ENCODE peak calls at places on chromosomes 2 and 18, in four cellular contexts. One of them, this sample, is unnamed.
A peak's percentile ranks its signal among the peaks of the same experiment; 100 is the strongest.

GRCh38 chr2:149490296-149490695 is 97.3 kb downstream of the MMADHC start:
- DNase-seq in K562: no peak
- DNase-seq in GM12878: no peak
- DNase-seq in HepG2: no peak
- DNase-seq in this sample: no peak

GRCh38 chr2:148299616-148300015 is 278.7 kb downstream of the MBD5 start:
- DNase-seq in K562: no peak
- DNase-seq in GM12878: no peak
- DNase-seq in HepG2: no peak
- DNase-seq in this sample: no peak

GRCh38 chr2:52613064-52613463 is 1154.5 kb upstream of the CHAC2 start:
- DNase-seq in GM12878: no peak
- DNase-seq in HepG2: no peak
- DNase-seq in K562: no peak
- DNase-seq in this sample: no peak

GRCh38 chr18:37385846-37386435 is 179.7 kb downstream of the CELF4 start:
- DNase-seq in HepG2: peak; percentile 13
- DNase-seq in GM12878: no peak
- DNase-seq in K562: peak; percentile 42
- DNase-seq in this sample: peak; percentile 53

GRCh38 chr2:235300368-235301201 is 193.3 kb upstream of the AGAP1 start:
- DNase-seq in K562: no peak
- DNase-seq in HepG2: no peak
- DNase-seq in GM12878: no peak
- DNase-seq in this sample: no peak

GRCh38 chr2:132252191-132252893 is 90.6 kb upstream of the ANKRD30BL start:
- DNase-seq in HepG2: no peak
- DNase-seq in K562: no peak
- DNase-seq in GM12878: no peak
- DNase-seq in this sample: no peak

GRCh38 chr18:79775441-79776221 is 22.1 kb upstream of the KCNG2 start:
- DNase-seq in HepG2: no peak
- DNase-seq in K562: no peak
- DNase-seq in GM12878: no peak
- DNase-seq in this sample: no peak

GRCh38 chr2:149860276-149860921 is 272.8 kb upstream of the MMADHC start:
- DNase-seq in GM12878: no peak
- DNase-seq in HepG2: peak; percentile 39
- DNase-seq in K562: no peak
- DNase-seq in this sample: no peak

GRCh38 chr2:80338794-80339193 is 34.2 kb upstream of the LRRTM1 start:
- DNase-seq in K562: no peak
- DNase-seq in GM12878: no peak
- DNase-seq in HepG2: no peak
- DNase-seq in this sample: no peak

GRCh38 chr2:121735520-121736074 is 1.1 kb downstream of the NIFK start:
- DNase-seq in GM12878: no peak
- DNase-seq in HepG2: no peak
- DNase-seq in K562: no peak
- DNase-seq in this sample: no peak

GRCh38 chr2:120628248-120628647 is 107.4 kb upstream of the GLI2 start:
- DNase-seq in K562: no peak
- DNase-seq in GM12878: no peak
- DNase-seq in HepG2: no peak
- DNase-seq in this sample: no peak

GRCh38 chr2:47069628-47070154 is 85.4 kb downstream of the STPG4 start:
- DNase-seq in GM12878: no peak
- DNase-seq in K562: no peak
- DNase-seq in HepG2: peak; percentile 84
- DNase-seq in this sample: no peak

GRCh38 chr2:113034016-113034415 is 18.7 kb downstream of the IL36B start:
- DNase-seq in K562: peak; percentile 50
- DNase-seq in GM12878: no peak
- DNase-seq in HepG2: no peak
- DNase-seq in this sample: no peak

GRCh38 chr2:61993422-61994024 is 88.0 kb downstream of the COMMD1 start:
- DNase-seq in HepG2: peak; percentile 52
- DNase-seq in K562: peak; percentile 54
- DNase-seq in GM12878: peak; percentile 55
- DNase-seq in this sample: peak; percentile 35

GRCh38 chr2:149180226-149180875 is 141.9 kb downstream of the LYPD6B start:
- DNase-seq in HepG2: no peak
- DNase-seq in K562: no peak
- DNase-seq in GM12878: no peak
- DNase-seq in this sample: no peak

GRCh38 chr18:21053127-21053526 is 58.5 kb downstream of the ROCK1 start:
- DNase-seq in GM12878: no peak
- DNase-seq in HepG2: peak; percentile 69
- DNase-seq in K562: no peak
- DNase-seq in this sample: no peak

GRCh38 chr2:177753682-177754475 is 318.7 kb downstream of the PDE11A start:
- DNase-seq in K562: peak; percentile 78
- DNase-seq in GM12878: no peak
- DNase-seq in HepG2: no peak
- DNase-seq in this sample: peak; percentile 40

GRCh38 chr2:157699806-157700205 is 71.1 kb upstream of the ACVR1C start:
- DNase-seq in HepG2: no peak
- DNase-seq in GM12878: no peak
- DNase-seq in K562: no peak
- DNase-seq in this sample: no peak

GRCh38 chr2:152376385-152376784 is 41.4 kb downstream of the FMNL2 start:
- DNase-seq in GM12878: no peak
- DNase-seq in K562: no peak
- DNase-seq in HepG2: no peak
- DNase-seq in this sample: no peak

GRCh38 chr2:231810905-231811304 is 24.7 kb downstream of the COPS7B start:
- DNase-seq in HepG2: no peak
- DNase-seq in GM12878: no peak
- DNase-seq in K562: no peak
- DNase-seq in this sample: no peak

GRCh38 chr2:188326669-188327301 is 35.1 kb downstream of the GULP1 start:
- DNase-seq in HepG2: no peak
- DNase-seq in K562: peak; percentile 56
- DNase-seq in GM12878: no peak
- DNase-seq in this sample: no peak

GRCh38 chr2:98903767-98904485 is 32.1 kb downstream of the CRACDL start:
- DNase-seq in GM12878: no peak
- DNase-seq in K562: no peak
- DNase-seq in HepG2: no peak
- DNase-seq in this sample: no peak

GRCh38 chr2:130355578-130356431 is at the start of gene PTPN18:
- DNase-seq in K562: peak; percentile 95
- DNase-seq in GM12878: no peak
- DNase-seq in HepG2: peak; percentile 87
- DNase-seq in this sample: peak; percentile 80
- TF ChIP-seq SP1 in K562: peak; percentile 61
- TF ChIP-seq SP1 in GM12878: no peak
- TF ChIP-seq SP1 in HepG2: peak; percentile 31
- TF ChIP-seq SP1 in this sample: no peak

GRCh38 chr2:70716951-70717350 is 51.0 kb downstream of the ADD2 start:
- DNase-seq in HepG2: no peak
- DNase-seq in GM12878: no peak
- DNase-seq in K562: no peak
- DNase-seq in this sample: no peak
- TF ChIP-seq BHLHE40 in HepG2: no peak
- TF ChIP-seq BHLHE40 in GM12878: no peak
- TF ChIP-seq BHLHE40 in K562: no peak
- TF ChIP-seq BHLHE40 in this sample: no peak

DNA sequence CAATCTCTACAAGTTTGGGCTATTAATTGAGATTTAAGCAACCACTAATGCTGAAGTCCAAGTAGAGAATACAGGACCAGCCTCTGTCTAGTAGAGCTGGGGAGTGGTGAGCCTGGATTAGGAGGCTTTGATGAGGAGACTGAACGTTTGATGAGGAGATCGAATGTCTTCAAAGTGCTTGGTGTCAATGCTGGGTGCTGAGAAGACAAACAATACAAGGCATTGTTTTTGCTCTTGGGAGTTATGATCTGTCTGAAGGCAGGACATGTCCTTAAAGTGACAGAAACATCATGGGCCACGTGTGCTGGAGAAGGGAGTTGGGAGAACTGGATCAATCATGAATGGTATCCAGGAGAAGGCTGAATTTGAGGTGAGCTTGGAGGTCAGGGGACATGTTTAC is 143.6 kb downstream of the SPHKAP start:
- DNase-seq in HepG2: no peak
- DNase-seq in GM12878: no peak
- DNase-seq in K562: no peak
- DNase-seq in this sample: no peak
- TF ChIP-seq FOXK2 in HepG2: no peak
- TF ChIP-seq FOXK2 in GM12878: no peak
- TF ChIP-seq FOXK2 in K562: no peak
- TF ChIP-seq FOXK2 in this sample: no peak

DNA sequence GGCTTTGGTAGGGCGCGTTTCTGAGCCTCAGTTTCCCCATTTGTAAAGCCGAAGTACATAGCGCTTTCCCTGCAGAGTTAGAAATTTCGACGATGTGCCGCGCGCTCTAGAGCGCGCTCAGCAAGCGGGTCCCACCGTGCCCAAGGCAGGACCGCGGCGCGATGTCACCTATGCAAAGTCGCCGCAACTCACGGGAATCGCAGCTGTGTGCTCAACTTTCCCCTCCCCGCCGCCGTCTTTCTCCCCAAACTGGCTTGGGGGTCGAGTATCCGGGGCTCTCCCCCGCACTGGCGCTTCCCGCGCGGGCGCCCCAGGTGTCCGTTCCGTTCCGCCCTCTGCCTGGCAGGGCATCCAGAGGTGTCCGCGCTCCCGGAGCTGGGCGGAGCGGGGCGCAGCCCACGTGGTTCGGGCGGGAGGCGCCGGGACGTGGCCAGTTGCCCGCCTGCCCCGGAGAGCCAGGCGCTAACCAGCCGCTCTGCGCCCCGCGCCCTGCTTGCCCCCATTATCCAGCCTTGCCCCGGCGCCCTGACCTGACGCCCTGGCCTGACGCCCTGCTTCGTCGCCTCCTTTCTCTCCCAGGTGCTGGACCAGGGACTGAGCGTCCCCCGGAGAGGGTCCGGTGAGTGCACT is at the start of gene MLPH:
- DNase-seq in K562: no peak
- DNase-seq in GM12878: no peak
- DNase-seq in HepG2: no peak
- DNase-seq in this sample: no peak
- TF ChIP-seq SP1 in K562: no peak
- TF ChIP-seq SP1 in GM12878: no peak
- TF ChIP-seq SP1 in HepG2: no peak
- TF ChIP-seq SP1 in this sample: no peak

DNA sequence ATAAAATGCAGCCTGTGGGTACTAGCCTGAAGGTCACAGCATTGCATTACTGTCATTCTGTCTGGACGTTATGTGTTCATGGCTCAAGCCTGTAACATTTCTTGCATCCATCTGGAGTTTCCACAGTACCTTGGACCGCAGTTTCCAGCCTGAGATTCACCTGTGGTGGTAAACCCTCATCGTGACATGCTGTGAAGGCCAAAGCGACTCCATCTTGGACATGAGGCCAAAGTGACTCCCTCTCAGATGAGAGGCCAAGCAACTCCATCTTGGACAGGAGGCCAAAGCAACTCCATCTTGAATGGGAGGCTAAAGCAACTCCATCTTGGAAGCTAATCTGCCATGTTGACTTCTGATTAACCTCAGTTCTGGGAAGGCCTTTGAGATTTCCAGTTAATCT is 257.7 kb upstream of the MYT1L start:
- DNase-seq in K562: no peak
- DNase-seq in GM12878: no peak
- DNase-seq in HepG2: no peak
- DNase-seq in this sample: no peak
- TF ChIP-seq BHLHE40 in K562: no peak
- TF ChIP-seq BHLHE40 in GM12878: no peak
- TF ChIP-seq BHLHE40 in HepG2: no peak
- TF ChIP-seq BHLHE40 in this sample: no peak

GRCh38 chr2:58715344-58715743 is 474.2 kb upstream of the FANCL start:
- DNase-seq in HepG2: no peak
- DNase-seq in GM12878: no peak
- DNase-seq in K562: no peak
- DNase-seq in this sample: no peak
- TF ChIP-seq FOXK2 in HepG2: no peak
- TF ChIP-seq FOXK2 in GM12878: no peak
- TF ChIP-seq FOXK2 in K562: no peak
- TF ChIP-seq FOXK2 in this sample: no peak

GRCh38 chr2:33158482-33159003 is 211.8 kb downstream of the LTBP1 start:
- DNase-seq in K562: no peak
- DNase-seq in GM12878: no peak
- DNase-seq in HepG2: no peak
- DNase-seq in this sample: no peak

GRCh38 chr2:33160217-33160616 is 213.5 kb downstream of the LTBP1 start:
- DNase-seq in HepG2: no peak
- DNase-seq in K562: no peak
- DNase-seq in GM12878: no peak
- DNase-seq in this sample: no peak
- TF ChIP-seq SP1 in HepG2: no peak
- TF ChIP-seq SP1 in K562: no peak
- TF ChIP-seq SP1 in GM12878: no peak
- TF ChIP-seq SP1 in this sample: no peak

DNA sequence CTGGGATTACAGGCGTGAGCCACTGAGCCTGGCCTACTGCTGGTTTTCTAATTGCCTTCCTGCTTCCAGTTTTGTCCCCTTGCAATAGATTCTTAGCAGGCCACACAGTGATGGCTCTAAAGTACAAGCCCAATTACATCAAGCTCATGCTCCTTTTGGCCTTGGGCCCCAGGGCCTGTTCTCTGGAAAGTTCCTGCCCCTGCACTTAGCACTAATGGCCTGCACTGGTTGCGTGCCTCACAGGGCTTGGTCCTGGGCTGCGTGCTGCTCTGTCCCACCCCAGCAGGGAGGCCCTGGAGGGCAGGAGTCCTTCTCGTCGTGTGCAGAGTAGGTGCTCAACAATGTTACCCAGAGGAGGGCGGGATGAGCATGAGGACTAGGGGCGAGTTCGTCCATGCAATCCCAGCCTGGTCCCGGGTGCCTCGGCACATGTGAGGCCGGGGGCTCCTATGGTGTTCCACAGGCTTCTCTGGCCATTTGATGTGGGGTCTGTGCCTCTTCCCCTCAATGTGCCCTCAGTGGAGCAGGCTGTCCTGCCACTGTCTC is 51.7 kb downstream of the PDCL3 start:
- DNase-seq in HepG2: no peak
- DNase-seq in GM12878: no peak
- DNase-seq in K562: no peak
- DNase-seq in this sample: no peak
- TF ChIP-seq BHLHE40 in HepG2: no peak
- TF ChIP-seq BHLHE40 in GM12878: no peak
- TF ChIP-seq BHLHE40 in K562: no peak
- TF ChIP-seq BHLHE40 in this sample: no peak

GRCh38 chr18:12598181-12598921 is 59.6 kb downstream of the SPIRE1 start:
- DNase-seq in GM12878: no peak
- DNase-seq in K562: no peak
- DNase-seq in HepG2: no peak
- DNase-seq in this sample: no peak
- TF ChIP-seq FOXK2 in GM12878: no peak
- TF ChIP-seq FOXK2 in K562: no peak
- TF ChIP-seq FOXK2 in HepG2: no peak
- TF ChIP-seq FOXK2 in this sample: no peak

This sample was measured in HEK293T.